ENCODE peak calls at places on chromosomes 11 and 22, in nine cellular contexts. One of them, this sample, is unnamed.

GRCh38 chr11:87235366-87235765 is 197.6 kb downstream of the TMEM135 start:
- DNase-seq in Peyer's patch: no peak
- DNase-seq in thyroid gland: no peak
- DNase-seq in transverse colon: no peak
- DNase-seq in body of pancreas: no peak
- DNase-seq in uterus: no peak
- DNase-seq in tibial nerve: no peak
- DNase-seq in esophagus squamous epithelium: no peak
- DNase-seq in heart left ventricle: no peak
- DNase-seq in this sample: no peak

GRCh38 chr22:19596680-19597398 is 72.6 kb upstream of the CLDN5 start:
- DNase-seq in Peyer's patch: no peak
- DNase-seq in uterus: no peak
- DNase-seq in thyroid gland: no peak
- DNase-seq in transverse colon: no peak
- DNase-seq in heart left ventricle: no peak
- DNase-seq in esophagus squamous epithelium: no peak
- DNase-seq in body of pancreas: no peak
- DNase-seq in tibial nerve: no peak
- DNase-seq in this sample: no peak

GRCh38 chr11:122062763-122063162 is 53.3 kb downstream of the BLID start:
- DNase-seq in transverse colon: no peak
- DNase-seq in heart left ventricle: no peak
- DNase-seq in body of pancreas: no peak
- DNase-seq in thyroid gland: no peak
- DNase-seq in tibial nerve: no peak
- DNase-seq in esophagus squamous epithelium: no peak
- DNase-seq in Peyer's patch: no peak
- DNase-seq in uterus: no peak
- DNase-seq in this sample: no peak

GRCh38 chr11:36389811-36390210 is 93.7 kb downstream of the PRR5L start:
- DNase-seq in uterus: no peak
- DNase-seq in heart left ventricle: no peak
- DNase-seq in transverse colon: no peak
- DNase-seq in tibial nerve: no peak
- DNase-seq in Peyer's patch: no peak
- DNase-seq in thyroid gland: no peak
- DNase-seq in body of pancreas: no peak
- DNase-seq in esophagus squamous epithelium: no peak
- DNase-seq in this sample: no peak

GRCh38 chr11:102592634-102593581 is 32.2 kb downstream of the MMP20 start:
- DNase-seq in transverse colon: no peak
- DNase-seq in Peyer's patch: no peak
- DNase-seq in heart left ventricle: no peak
- DNase-seq in esophagus squamous epithelium: no peak
- DNase-seq in thyroid gland: no peak
- DNase-seq in body of pancreas: no peak
- DNase-seq in uterus: no peak
- DNase-seq in tibial nerve: no peak
- DNase-seq in this sample: no peak

GRCh38 chr11:34679681-34680080 is 58.8 kb downstream of the EHF start:
- DNase-seq in Peyer's patch: no peak
- DNase-seq in heart left ventricle: peak; percentile 24
- DNase-seq in uterus: no peak
- DNase-seq in thyroid gland: no peak
- DNase-seq in tibial nerve: no peak
- DNase-seq in body of pancreas: no peak
- DNase-seq in transverse colon: no peak
- DNase-seq in esophagus squamous epithelium: no peak
- DNase-seq in this sample: no peak

GRCh38 chr11:75145196-75145971 is 5.5 kb upstream of the SLCO2B1 start:
- DNase-seq in transverse colon: no peak
- DNase-seq in esophagus squamous epithelium: no peak
- DNase-seq in uterus: no peak
- DNase-seq in Peyer's patch: no peak
- DNase-seq in body of pancreas: no peak
- DNase-seq in tibial nerve: no peak
- DNase-seq in thyroid gland: no peak
- DNase-seq in heart left ventricle: no peak
- DNase-seq in this sample: no peak

GRCh38 chr11:133809525-133810178 is 35.7 kb downstream of the SPATA19 start:
- DNase-seq in Peyer's patch: no peak
- DNase-seq in esophagus squamous epithelium: no peak
- DNase-seq in tibial nerve: peak; percentile 14
- DNase-seq in body of pancreas: no peak
- DNase-seq in uterus: no peak
- DNase-seq in heart left ventricle: peak; percentile 21
- DNase-seq in thyroid gland: no peak
- DNase-seq in transverse colon: no peak
- DNase-seq in this sample: no peak

GRCh38 chr11:13292970-13293369 is 15.4 kb downstream of the BMAL1 start:
- DNase-seq in body of pancreas: no peak
- DNase-seq in uterus: no peak
- DNase-seq in thyroid gland: peak; percentile 46
- DNase-seq in Peyer's patch: no peak
- DNase-seq in tibial nerve: no peak
- DNase-seq in esophagus squamous epithelium: no peak
- DNase-seq in transverse colon: no peak
- DNase-seq in heart left ventricle: no peak
- DNase-seq in this sample: no peak

GRCh38 chr22:37242395-37242918 is 1.6 kb downstream of the RAC2 start:
- DNase-seq in tibial nerve: no peak
- DNase-seq in heart left ventricle: peak; percentile 40
- DNase-seq in esophagus squamous epithelium: peak; percentile 78
- DNase-seq in thyroid gland: peak; percentile 36
- DNase-seq in body of pancreas: peak; percentile 28
- DNase-seq in transverse colon: peak; percentile 82
- DNase-seq in Peyer's patch: peak; percentile 59
- DNase-seq in uterus: no peak
- DNase-seq in this sample: no peak
- TF ChIP-seq POLR2A in tibial nerve: no peak
- TF ChIP-seq POLR2A in heart left ventricle: no peak
- TF ChIP-seq POLR2A in esophagus squamous epithelium: peak; percentile 13
- TF ChIP-seq POLR2A in thyroid gland: no peak
- TF ChIP-seq POLR2A in body of pancreas: no peak
- TF ChIP-seq POLR2A in transverse colon: no peak
- TF ChIP-seq POLR2A in Peyer's patch: peak; percentile 14
- TF ChIP-seq POLR2A in uterus: no peak
- TF ChIP-seq POLR2A in this sample: no peak

DNA sequence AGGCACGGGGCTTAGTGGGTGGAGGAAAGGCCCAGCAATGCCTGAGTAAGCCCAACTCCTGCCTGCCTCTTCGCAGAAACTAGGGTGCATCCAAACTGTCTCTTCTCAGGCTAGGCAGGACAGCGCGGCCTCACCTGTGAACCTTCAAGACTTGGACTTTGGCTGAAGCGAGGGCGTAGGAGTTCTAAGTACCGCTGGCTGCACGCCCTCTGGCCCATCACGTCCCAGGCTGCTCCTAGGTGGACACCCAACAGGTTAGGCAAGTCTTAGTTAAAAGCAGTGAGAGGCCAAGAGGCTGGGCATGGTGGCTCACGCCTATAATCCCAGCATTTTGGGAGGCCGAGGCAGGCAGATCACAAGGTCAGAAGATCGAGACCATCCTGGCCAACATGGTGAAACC is 1.8 kb upstream of the DDB2 start:
- DNase-seq in esophagus squamous epithelium: no peak
- DNase-seq in tibial nerve: no peak
- DNase-seq in Peyer's patch: peak; percentile 70
- DNase-seq in thyroid gland: no peak
- DNase-seq in uterus: no peak
- DNase-seq in body of pancreas: peak; percentile 25
- DNase-seq in heart left ventricle: no peak
- DNase-seq in transverse colon: peak; percentile 25
- DNase-seq in this sample: no peak
- H3K9me3 ChIP-seq in esophagus squamous epithelium: no peaks in the 10 kb centered on the region
- H3K9me3 ChIP-seq in tibial nerve: no peaks in the 10 kb centered on the region
- H3K9me3 ChIP-seq in Peyer's patch: no peaks in the 10 kb centered on the region
- H3K9me3 ChIP-seq in thyroid gland: no peaks in the 10 kb centered on the region
- H3K9me3 ChIP-seq in uterus: no peaks in the 10 kb centered on the region
- H3K9me3 ChIP-seq in body of pancreas: no peaks in the 10 kb centered on the region
- H3K9me3 ChIP-seq in heart left ventricle: no peaks in the 10 kb centered on the region
- H3K9me3 ChIP-seq in transverse colon: no peaks in the 10 kb centered on the region
- H3K9me3 ChIP-seq in this sample: no peaks in the 10 kb centered on the region

GRCh38 chr11:46119053-46119351 is 2.3 kb downstream of the PHF21A start:
- DNase-seq in uterus: no peak
- DNase-seq in Peyer's patch: no peak
- DNase-seq in esophagus squamous epithelium: no peak
- DNase-seq in transverse colon: no peak
- DNase-seq in body of pancreas: no peak
- DNase-seq in thyroid gland: no peak
- DNase-seq in heart left ventricle: no peak
- DNase-seq in tibial nerve: no peak
- DNase-seq in this sample: no peak

GRCh38 chr11:46117842-46118241 is 3.4 kb downstream of the PHF21A start:
- DNase-seq in transverse colon: no peak
- DNase-seq in heart left ventricle: no peak
- DNase-seq in body of pancreas: no peak
- DNase-seq in Peyer's patch: no peak
- DNase-seq in uterus: no peak
- DNase-seq in esophagus squamous epithelium: no peak
- DNase-seq in thyroid gland: no peak
- DNase-seq in tibial nerve: no peak
- DNase-seq in this sample: no peak

GRCh38 chr11:46114961-46115360 is 6.3 kb downstream of the PHF21A start:
- DNase-seq in body of pancreas: no peak
- DNase-seq in esophagus squamous epithelium: no peak
- DNase-seq in thyroid gland: no peak
- DNase-seq in heart left ventricle: no peak
- DNase-seq in transverse colon: no peak
- DNase-seq in uterus: no peak
- DNase-seq in Peyer's patch: no peak
- DNase-seq in tibial nerve: no peak
- DNase-seq in this sample: no peak

GRCh38 chr11:46114378-46114777 is 6.9 kb downstream of the PHF21A start:
- DNase-seq in body of pancreas: no peak
- DNase-seq in transverse colon: no peak
- DNase-seq in Peyer's patch: no peak
- DNase-seq in uterus: no peak
- DNase-seq in thyroid gland: no peak
- DNase-seq in heart left ventricle: no peak
- DNase-seq in tibial nerve: no peak
- DNase-seq in esophagus squamous epithelium: no peak
- DNase-seq in this sample: no peak

DNA sequence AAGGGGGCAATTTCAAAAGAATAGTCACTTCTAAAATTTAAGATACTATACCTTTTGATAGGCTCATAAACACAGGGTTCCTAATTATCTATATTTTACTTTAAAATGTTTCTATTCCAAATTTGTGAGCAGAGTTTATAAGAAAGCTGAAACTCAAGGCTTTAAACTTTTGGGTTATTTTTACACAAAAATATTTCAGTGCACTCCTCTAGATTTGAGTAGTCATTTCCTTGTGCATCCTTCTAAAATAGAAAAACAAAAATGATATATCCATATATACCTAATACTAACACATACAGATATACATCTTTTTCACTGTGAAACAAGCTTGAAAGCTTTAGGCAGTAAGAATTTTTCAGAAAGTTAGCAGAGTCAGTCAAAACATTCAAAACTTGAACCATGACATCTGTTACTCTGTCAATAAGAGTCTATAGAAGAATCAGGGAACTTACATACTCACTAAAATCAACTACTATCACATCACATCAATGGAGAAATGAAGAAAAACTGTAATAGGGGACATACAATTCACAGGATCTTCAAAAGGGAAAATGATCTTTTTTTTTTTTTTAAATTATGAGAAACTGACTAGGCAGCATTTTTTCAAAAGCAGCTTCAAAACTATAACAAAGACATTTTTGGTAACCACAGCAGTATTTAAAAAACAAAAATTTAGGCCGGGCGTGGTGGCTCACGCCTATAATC is 5.1 kb downstream of the PHF21A start:
- DNase-seq in uterus: no peak
- DNase-seq in Peyer's patch: no peak
- DNase-seq in esophagus squamous epithelium: no peak
- DNase-seq in tibial nerve: no peak
- DNase-seq in transverse colon: no peak
- DNase-seq in body of pancreas: no peak
- DNase-seq in heart left ventricle: no peak
- DNase-seq in thyroid gland: no peak
- DNase-seq in this sample: no peak
- H3K4me3 ChIP-seq in uterus: no peak overlapping the region
- H3K4me3 ChIP-seq in Peyer's patch: no peak overlapping the region
- H3K4me3 ChIP-seq in esophagus squamous epithelium: no peak overlapping the region
- H3K4me3 ChIP-seq in tibial nerve: no peak overlapping the region
- H3K4me3 ChIP-seq in transverse colon: peak overlapping the region; percentile 6
- H3K4me3 ChIP-seq in body of pancreas: no peak overlapping the region
- H3K4me3 ChIP-seq in heart left ventricle: no peak overlapping the region
- H3K4me3 ChIP-seq in thyroid gland: no peak overlapping the region
- H3K4me3 ChIP-seq in this sample: no peak overlapping the region

GRCh38 chr11:125071408-125071807 is 8.3 kb downstream of the SLC37A2 start:
- DNase-seq in esophagus squamous epithelium: no peak
- DNase-seq in thyroid gland: no peak
- DNase-seq in body of pancreas: no peak
- DNase-seq in uterus: no peak
- DNase-seq in heart left ventricle: no peak
- DNase-seq in transverse colon: no peak
- DNase-seq in Peyer's patch: peak; percentile 45
- DNase-seq in tibial nerve: peak; percentile 29
- DNase-seq in this sample: no peak

GRCh38 chr11:125072210-125072960 is 9.3 kb downstream of the SLC37A2 start:
- DNase-seq in heart left ventricle: no peak
- DNase-seq in thyroid gland: no peak
- DNase-seq in tibial nerve: peak; percentile 24
- DNase-seq in uterus: no peak
- DNase-seq in transverse colon: peak; percentile 58
- DNase-seq in Peyer's patch: no peak
- DNase-seq in esophagus squamous epithelium: no peak
- DNase-seq in body of pancreas: no peak
- DNase-seq in this sample: no peak

GRCh38 chr11:125071831-125072209 is 8.7 kb downstream of the SLC37A2 start:
- DNase-seq in esophagus squamous epithelium: no peak
- DNase-seq in tibial nerve: no peak
- DNase-seq in thyroid gland: no peak
- DNase-seq in transverse colon: no peak
- DNase-seq in body of pancreas: no peak
- DNase-seq in Peyer's patch: no peak
- DNase-seq in uterus: no peak
- DNase-seq in heart left ventricle: no peak
- DNase-seq in this sample: no peak

GRCh38 chr11:125069796-125070195 is 6.7 kb downstream of the SLC37A2 start:
- DNase-seq in body of pancreas: no peak
- DNase-seq in thyroid gland: no peak
- DNase-seq in heart left ventricle: no peak
- DNase-seq in esophagus squamous epithelium: no peak
- DNase-seq in uterus: no peak
- DNase-seq in tibial nerve: no peak
- DNase-seq in Peyer's patch: no peak
- DNase-seq in transverse colon: no peak
- DNase-seq in this sample: no peak

DNA sequence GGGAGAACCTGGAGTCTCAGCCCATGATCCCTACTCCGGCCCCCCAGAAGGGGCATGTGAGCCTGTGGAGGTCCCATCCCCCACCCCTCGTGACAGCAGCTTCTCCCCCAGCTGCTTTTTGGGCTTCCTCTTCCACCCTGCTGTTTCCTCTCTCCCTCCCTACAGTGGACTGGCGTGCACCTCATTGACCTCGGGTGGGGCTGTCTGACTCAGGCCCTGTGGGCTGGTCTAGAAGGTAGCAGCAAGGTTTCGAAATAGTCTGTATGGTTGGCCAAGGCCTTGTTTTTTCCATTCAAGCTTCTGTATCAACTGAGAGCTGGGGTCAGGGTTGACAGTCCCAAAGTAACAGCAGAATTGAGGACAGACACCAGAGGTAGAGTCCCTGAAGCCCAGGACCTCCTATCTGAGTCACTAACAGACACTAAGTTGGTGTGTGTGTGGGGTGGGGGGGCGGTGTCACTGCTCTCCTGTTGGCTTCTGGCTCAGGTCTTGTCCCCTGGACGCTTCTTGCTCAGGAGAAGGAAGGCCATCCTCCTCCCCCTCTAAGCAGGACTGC is 7.7 kb downstream of the SLC37A2 start:
- DNase-seq in Peyer's patch: peak; percentile 58
- DNase-seq in transverse colon: peak; percentile 66
- DNase-seq in tibial nerve: peak; percentile 76
- DNase-seq in heart left ventricle: peak; percentile 63
- DNase-seq in esophagus squamous epithelium: no peak
- DNase-seq in thyroid gland: peak; percentile 32
- DNase-seq in uterus: peak; percentile 36
- DNase-seq in body of pancreas: peak; percentile 40
- DNase-seq in this sample: peak; percentile 95
- TF ChIP-seq POLR2A in Peyer's patch: no peak
- TF ChIP-seq POLR2A in transverse colon: no peak
- TF ChIP-seq POLR2A in tibial nerve: no peak
- TF ChIP-seq POLR2A in heart left ventricle: no peak
- TF ChIP-seq POLR2A in esophagus squamous epithelium: no peak
- TF ChIP-seq POLR2A in thyroid gland: no peak
- TF ChIP-seq POLR2A in uterus: no peak
- TF ChIP-seq POLR2A in body of pancreas: no peak
- TF ChIP-seq POLR2A in this sample: no peak

This sample was measured in vagina.